ENCODE peak calls at places on chromosomes 7 and 10, in seven cellular contexts. One of them, this sample, is unnamed.

GRCh38 chr7:15625456-15625855 is 61.0 kb downstream of the MEOX2 start:
- DNase-seq in Calu3: no peak
- DNase-seq in lower lobe of right lung: no peak
- DNase-seq in WTC11: no peak
- DNase-seq in fibroblast of lung: no peak
- DNase-seq in GM20000: no peak
- DNase-seq in AG04450: no peak
- DNase-seq in this sample: peak

GRCh38 chr7:28190077-28190476 is 9.5 kb upstream of the JAZF1 start:
- DNase-seq in Calu3: no peak
- DNase-seq in lower lobe of right lung: no peak
- DNase-seq in WTC11: no peak
- DNase-seq in fibroblast of lung: no peak
- DNase-seq in GM20000: no peak
- DNase-seq in AG04450: no peak
- DNase-seq in this sample: no peak

GRCh38 chr7:42233939-42234338 is 3.1 kb downstream of the GLI3 start:
- DNase-seq in Calu3: no peak
- DNase-seq in lower lobe of right lung: no peak
- DNase-seq in WTC11: no peak
- DNase-seq in fibroblast of lung: no peak
- DNase-seq in GM20000: no peak
- DNase-seq in AG04450: no peak
- DNase-seq in this sample: no peak

GRCh38 chr7:519429-519973 is at the start of gene PDGFA:
- DNase-seq in Calu3: peak
- DNase-seq in lower lobe of right lung: no peak
- DNase-seq in WTC11: no peak
- DNase-seq in fibroblast of lung: peak
- DNase-seq in GM20000: peak
- DNase-seq in AG04450: no peak
- DNase-seq in this sample: no peak

GRCh38 chr7:98640375-98640774 is 23.3 kb downstream of the NPTX2 start:
- DNase-seq in Calu3: no peak
- DNase-seq in lower lobe of right lung: no peak
- DNase-seq in WTC11: no peak
- DNase-seq in fibroblast of lung: no peak
- DNase-seq in GM20000: no peak
- DNase-seq in AG04450: no peak
- DNase-seq in this sample: no peak

GRCh38 chr7:34596887-34597286 is 61.1 kb upstream of the NPSR1 start:
- DNase-seq in Calu3: peak
- DNase-seq in lower lobe of right lung: no peak
- DNase-seq in WTC11: peak
- DNase-seq in fibroblast of lung: no peak
- DNase-seq in GM20000: no peak
- DNase-seq in AG04450: no peak
- DNase-seq in this sample: no peak

GRCh38 chr7:144109283-144109682 is at the start of gene OR2A2:
- DNase-seq in Calu3: no peak
- DNase-seq in lower lobe of right lung: no peak
- DNase-seq in WTC11: no peak
- DNase-seq in fibroblast of lung: no peak
- DNase-seq in GM20000: no peak
- DNase-seq in AG04450: no peak
- DNase-seq in this sample: no peak

GRCh38 chr7:32336726-32337125 is 153.5 kb downstream of the LSM5 start:
- DNase-seq in Calu3: no peak
- DNase-seq in lower lobe of right lung: no peak
- DNase-seq in WTC11: no peak
- DNase-seq in fibroblast of lung: no peak
- DNase-seq in GM20000: no peak
- DNase-seq in AG04450: no peak
- DNase-seq in this sample: no peak

GRCh38 chr7:27608776-27609495 is 53.7 kb downstream of the HIBADH start:
- DNase-seq in Calu3: no peak
- DNase-seq in lower lobe of right lung: no peak
- DNase-seq in WTC11: no peak
- DNase-seq in fibroblast of lung: no peak
- DNase-seq in GM20000: no peak
- DNase-seq in AG04450: no peak
- DNase-seq in this sample: no peak

DNA sequence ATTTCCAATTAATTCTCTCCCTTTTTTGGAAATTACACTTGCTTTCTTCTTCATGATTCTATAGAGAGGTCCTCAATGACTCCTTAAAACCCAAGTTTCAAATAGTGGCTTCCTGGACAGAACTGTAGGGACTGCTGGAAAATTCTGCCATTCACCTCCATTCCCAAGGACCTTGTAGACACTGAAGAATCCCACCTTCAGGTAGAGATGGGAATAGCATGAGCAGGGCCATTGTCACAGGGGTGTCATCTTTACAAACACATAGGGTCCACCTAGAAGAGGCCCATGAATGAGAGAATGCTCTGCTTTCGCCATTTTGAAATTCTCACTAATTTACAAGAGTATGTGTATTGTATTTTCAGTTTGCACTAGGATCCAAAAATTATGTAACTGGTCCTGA is 701.7 kb upstream of the CELF2 start:
- DNase-seq in Calu3: no peak
- DNase-seq in lower lobe of right lung: no peak
- DNase-seq in WTC11: no peak
- DNase-seq in fibroblast of lung: no peak
- DNase-seq in GM20000: no peak
- DNase-seq in AG04450: no peak
- DNase-seq in this sample: no peak
- TF ChIP-seq CTCF in Calu3: no peak
- TF ChIP-seq CTCF in lower lobe of right lung: no peak
- TF ChIP-seq CTCF in WTC11: no peak
- TF ChIP-seq CTCF in fibroblast of lung: no peak
- TF ChIP-seq CTCF in GM20000: no peak
- TF ChIP-seq CTCF in AG04450: no peak
- TF ChIP-seq CTCF in this sample: no peak

GRCh38 chr10:46544989-46545791 is 11.3 kb downstream of the GPRIN2 start:
- DNase-seq in Calu3: peak
- DNase-seq in lower lobe of right lung: peak
- DNase-seq in WTC11: peak
- DNase-seq in fibroblast of lung: no peak
- DNase-seq in GM20000: peak
- DNase-seq in AG04450: no peak
- DNase-seq in this sample: no peak
- TF ChIP-seq CTCF in Calu3: peak
- TF ChIP-seq CTCF in lower lobe of right lung: peak
- TF ChIP-seq CTCF in WTC11: peak
- TF ChIP-seq CTCF in fibroblast of lung: peak
- TF ChIP-seq CTCF in GM20000: peak
- TF ChIP-seq CTCF in AG04450: peak
- TF ChIP-seq CTCF in this sample: no peak

GRCh38 chr7:158645842-158646241 is 58.2 kb upstream of the PTPRN2 start:
- DNase-seq in Calu3: no peak
- DNase-seq in lower lobe of right lung: no peak
- DNase-seq in WTC11: no peak
- DNase-seq in fibroblast of lung: no peak
- DNase-seq in GM20000: no peak
- DNase-seq in AG04450: no peak
- DNase-seq in this sample: no peak

GRCh38 chr7:158648168-158648567 is 56.4 kb downstream of the NCAPG2 start:
- DNase-seq in Calu3: no peak
- DNase-seq in lower lobe of right lung: no peak
- DNase-seq in WTC11: no peak
- DNase-seq in fibroblast of lung: no peak
- DNase-seq in GM20000: no peak
- DNase-seq in AG04450: no peak
- DNase-seq in this sample: no peak

GRCh38 chr7:158647475-158647792 is 57.2 kb downstream of the NCAPG2 start:
- DNase-seq in Calu3: no peak
- DNase-seq in lower lobe of right lung: no peak
- DNase-seq in WTC11: no peak
- DNase-seq in fibroblast of lung: no peak
- DNase-seq in GM20000: no peak
- DNase-seq in AG04450: no peak
- DNase-seq in this sample: no peak

GRCh38 chr7:158648787-158649186 is 55.8 kb downstream of the NCAPG2 start:
- DNase-seq in Calu3: no peak
- DNase-seq in lower lobe of right lung: no peak
- DNase-seq in WTC11: no peak
- DNase-seq in fibroblast of lung: no peak
- DNase-seq in GM20000: no peak
- DNase-seq in AG04450: no peak
- DNase-seq in this sample: no peak

DNA sequence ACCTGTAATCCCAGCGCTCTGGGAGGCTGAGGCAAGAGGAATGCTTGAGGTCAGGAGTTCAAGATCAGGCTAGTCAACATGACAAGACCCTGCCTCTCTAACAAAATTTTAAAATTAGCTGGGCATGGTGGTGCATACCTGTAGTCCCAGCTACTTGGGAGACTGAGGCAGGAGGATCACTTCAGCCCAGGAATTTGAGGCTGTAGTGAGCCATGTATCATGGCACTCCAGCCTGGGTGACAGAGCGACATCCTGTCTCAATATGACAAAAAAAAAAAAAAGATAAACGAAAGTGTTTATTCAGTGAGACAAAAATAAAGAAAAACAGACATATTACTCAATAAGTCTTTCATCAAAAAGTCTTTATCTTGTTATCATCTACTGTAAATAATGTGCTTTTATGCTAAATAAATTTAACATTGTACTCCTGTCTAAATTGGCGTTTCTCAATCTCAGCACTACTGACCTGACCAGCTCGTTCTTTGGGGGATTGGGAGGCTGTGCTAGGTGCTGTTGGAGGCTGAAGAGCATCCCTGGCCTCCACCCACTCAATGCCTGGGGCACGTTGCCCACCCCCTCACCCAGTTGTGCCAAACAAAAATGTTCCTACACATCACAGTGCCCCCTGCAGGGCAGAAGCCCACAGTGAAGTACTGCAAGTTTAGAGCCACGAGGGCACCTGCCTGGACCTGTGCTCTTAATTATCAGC is 57.7 kb downstream of the NCAPG2 start:
- DNase-seq in Calu3: peak
- DNase-seq in lower lobe of right lung: no peak
- DNase-seq in WTC11: peak
- DNase-seq in fibroblast of lung: no peak
- DNase-seq in GM20000: no peak
- DNase-seq in AG04450: no peak
- DNase-seq in this sample: peak
- TF ChIP-seq CTCF in Calu3: peak
- TF ChIP-seq CTCF in lower lobe of right lung: peak
- TF ChIP-seq CTCF in WTC11: peak
- TF ChIP-seq CTCF in fibroblast of lung: no peak
- TF ChIP-seq CTCF in GM20000: peak
- TF ChIP-seq CTCF in AG04450: peak
- TF ChIP-seq CTCF in this sample: peak

DNA sequence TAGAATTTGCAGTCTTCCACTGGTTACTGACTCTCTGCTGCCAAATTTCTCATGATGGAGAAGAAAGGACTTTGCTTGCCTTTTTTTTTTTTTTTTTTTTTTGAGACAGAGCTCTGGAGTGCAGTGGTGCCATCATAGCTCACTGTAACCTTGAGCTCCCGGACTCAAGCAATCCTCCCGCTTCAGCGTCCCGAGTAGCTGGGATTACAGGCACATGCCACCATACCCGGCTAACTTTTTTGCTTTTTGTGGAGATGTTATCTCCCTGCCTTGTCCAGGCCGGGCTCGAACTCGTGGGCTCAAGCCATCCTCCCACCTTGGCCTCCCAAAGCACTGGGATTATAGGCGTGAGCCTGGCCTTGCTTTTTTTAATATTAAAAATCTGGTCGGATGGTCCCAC is 6.2 kb downstream of the INSIG1 start:
- DNase-seq in Calu3: no peak
- DNase-seq in lower lobe of right lung: no peak
- DNase-seq in WTC11: no peak
- DNase-seq in fibroblast of lung: no peak
- DNase-seq in GM20000: no peak
- DNase-seq in AG04450: no peak
- DNase-seq in this sample: no peak
- TF ChIP-seq CTCF in Calu3: no peak
- TF ChIP-seq CTCF in lower lobe of right lung: no peak
- TF ChIP-seq CTCF in WTC11: no peak
- TF ChIP-seq CTCF in fibroblast of lung: no peak
- TF ChIP-seq CTCF in GM20000: no peak
- TF ChIP-seq CTCF in AG04450: no peak
- TF ChIP-seq CTCF in this sample: no peak

GRCh38 chr10:15879058-15879457 is 18.8 kb upstream of the MINDY3 start:
- DNase-seq in Calu3: no peak
- DNase-seq in lower lobe of right lung: no peak
- DNase-seq in WTC11: no peak
- DNase-seq in fibroblast of lung: peak
- DNase-seq in GM20000: peak
- DNase-seq in AG04450: no peak
- DNase-seq in this sample: no peak
- TF ChIP-seq CTCF in Calu3: peak
- TF ChIP-seq CTCF in lower lobe of right lung: peak
- TF ChIP-seq CTCF in WTC11: peak
- TF ChIP-seq CTCF in fibroblast of lung: peak
- TF ChIP-seq CTCF in GM20000: peak
- TF ChIP-seq CTCF in AG04450: peak
- TF ChIP-seq CTCF in this sample: peak